ENCODE peak calls at places on chromosomes 1 and 21, in six cellular contexts. Y is aorta; H is activated naive CD4-positive, alpha-beta T cell; M is small intestine; U is progenitor cell of endocrine pancreas; Z is RCC 7860. F is an unnamed sample.

GRCh38 chr1:51548986-51549619 is 30.0 kb upstream of the EPS15 start:
- DNase-seq in M (no peak), Z (no peak), H (no peak), U (no peak), Y (no peak), F (no peak)

GRCh38 chr1:152148051-152148450 is 11.0 kb downstream of the RPTN start:
- DNase-seq in M (no peak), Z (no peak), U (no peak), Y (no peak), H (no peak), F (no peak)

GRCh38 chr21:33036430-33037162 is 10.9 kb downstream of the OLIG2 start:
- DNase-seq in Z (peak; percentile 63), U (no peak), H (no peak), Y (peak; percentile 66), M (peak; percentile 4), F (no peak)

GRCh38 chr1:168674252-168674651 is 54.8 kb downstream of the DPT start:
- DNase-seq in Y (no peak), U (no peak), M (no peak), H (no peak), Z (no peak), F (no peak)

GRCh38 chr1:10217748-10218441 is 7.5 kb downstream of the KIF1B start:
- DNase-seq in U (no peak), Z (peak; percentile 32), H (no peak), Y (no peak), M (no peak), F (no peak)

GRCh38 chr1:248821101-248821500 is 4.6 kb downstream of the SH3BP5L start:
- DNase-seq in H (no peak), Z (peak; percentile 99), U (no peak), M (no peak), Y (peak; percentile 75), F (no peak)

GRCh38 chr1:14655386-14655785 is 56.9 kb downstream of the KAZN start:
- DNase-seq in M (no peak), H (no peak), Y (no peak), U (no peak), Z (no peak), F (no peak)

GRCh38 chr1:202061055-202061454 is 50.7 kb downstream of the ELF3 start:
- DNase-seq in Y (no peak), Z (no peak), M (no peak), U (no peak), H (no peak), F (no peak)

GRCh38 chr1:180131510-180131909 is 23.2 kb upstream of the QSOX1 start:
- DNase-seq in U (no peak), Z (peak; percentile 53), Y (no peak), H (no peak), M (no peak), F (no peak)

GRCh38 chr1:228275435-228276342 is 67.8 kb downstream of the OBSCN start:
- DNase-seq in M (peak; percentile 84), Y (peak; percentile 93), U (peak; percentile 55), H (peak; percentile 27), Z (no peak), F (peak; percentile 79)

GRCh38 chr1:203464226-203464625 is 11.4 kb upstream of the PRELP start:
- DNase-seq in Z (no peak), U (no peak), H (no peak), M (no peak), Y (peak; percentile 76), F (no peak)

GRCh38 chr1:90706437-90707362 is 10.4 kb downstream of the BARHL2 start:
- DNase-seq in Z (no peak), M (no peak), Y (peak; percentile 68), H (no peak), U (peak; percentile 43), F (no peak)

GRCh38 chr1:167905182-167905581 is 8.8 kb downstream of the ADCY10 start:
- DNase-seq in Y (no peak), U (no peak), Z (no peak), M (no peak), H (no peak), F (no peak)

GRCh38 chr1:72397786-72398185 is 115.4 kb upstream of the NEGR1 start:
- DNase-seq in Z (no peak), Y (no peak), U (no peak), M (no peak), H (no peak), F (no peak)

GRCh38 chr1:203263496-203263895 is 34.0 kb upstream of the CHIT1 start:
- DNase-seq in U (no peak), Y (no peak), Z (no peak), H (no peak), M (no peak), F (no peak)

GRCh38 chr1:184770176-184770575 is 15.5 kb upstream of the EDEM3 start:
- DNase-seq in Z (no peak), Y (no peak), M (no peak), H (no peak), U (no peak), F (no peak)

GRCh38 chr1:246647113-246647512 is 77.1 kb upstream of the SCCPDH start:
- DNase-seq in Z (no peak), Y (peak; percentile 55), U (peak; percentile 13), H (no peak), M (peak; percentile 52), F (no peak)

GRCh38 chr1:12658531-12659453 is 14.9 kb downstream of the AADACL4 start:
- DNase-seq in H (peak; percentile 20), Z (peak; percentile 70), Y (peak; percentile 74), M (peak; percentile 86), U (peak; percentile 65), F (peak; percentile 45)

GRCh38 chr1:76759950-76760349 is 107.3 kb upstream of the ST6GALNAC5 start:
- DNase-seq in M (no peak), Z (peak; percentile 34), Y (no peak), H (no peak), U (no peak), F (no peak)

GRCh38 chr1:39762550-39763540 is 8.3 kb downstream of the OXCT2 start:
- DNase-seq in M (no peak), Y (no peak), H (no peak), U (no peak), Z (no peak), F (no peak)

GRCh38 chr21:33514234-33514633 is 22.7 kb upstream of the DNAJC28 start:
- DNase-seq in H (no peak), Z (no peak), U (no peak), M (no peak), Y (no peak), F (no peak)

GRCh38 chr1:55141295-55141893 is 73.8 kb downstream of the USP24 start:
- DNase-seq in Y (no peak), Z (no peak), U (no peak), M (no peak), H (no peak), F (no peak)

GRCh38 chr1:203089651-203090045 is 3.8 kb upstream of the MYOG start:
- DNase-seq in Z (no peak), Y (no peak), M (no peak), H (no peak), U (no peak), F (no peak)

GRCh38 chr21:21187579-21187978 is 189.4 kb downstream of the NCAM2 start:
- DNase-seq in U (no peak), Z (no peak), H (no peak), M (no peak), Y (no peak), F (no peak)

GRCh38 chr1:70401974-70402373 is 9.1 kb upstream of the CTH start:
- DNase-seq in H (no peak), Y (no peak), U (no peak), Z (no peak), M (no peak), F (no peak)

GRCh38 chr1:97348599-97349265 is 572.1 kb downstream of the DPYD start:
- DNase-seq in Z (no peak), Y (no peak), U (no peak), H (no peak), M (no peak), F (no peak)

GRCh38 chr1:247885011-247885410 is 10.4 kb upstream of the OR2W3 start:
- DNase-seq in M (no peak), H (no peak), U (no peak), Z (no peak), Y (no peak), F (no peak)

GRCh38 chr1:67700220-67700619 is 15.2 kb downstream of the GADD45A start:
- DNase-seq in U (no peak), H (no peak), Z (peak; percentile 24), Y (no peak), M (no peak), F (no peak)

GRCh38 chr1:169486281-169486904 is 649 bp upstream of the SLC19A2 start:
- DNase-seq in U (no peak), H (no peak), Z (no peak), M (no peak), Y (no peak), F (no peak)

GRCh38 chr1:41562328-41562727 is 77.8 kb upstream of the EDN2 start:
- DNase-seq in H (no peak), M (no peak), U (no peak), Z (no peak), Y (no peak), F (no peak)

GRCh38 chr21:37240978-37241377 is 26.2 kb downstream of the VPS26C start:
- DNase-seq in H (no peak), M (no peak), Y (no peak), Z (no peak), U (no peak), F (no peak)

GRCh38 chr1:176384841-176385240 is 78.1 kb upstream of the PAPPA2 start:
- DNase-seq in Z (no peak), U (no peak), M (no peak), Y (no peak), H (no peak), F (no peak)

GRCh38 chr1:29849038-29849750 is 612.9 kb downstream of the PTPRU start:
- DNase-seq in Z (peak; percentile 31), M (peak; percentile 26), Y (no peak), H (no peak), U (no peak), F (no peak)

GRCh38 chr1:154895779-154896178 is 25.7 kb upstream of the KCNN3 start:
- DNase-seq in Z (no peak), M (no peak), H (no peak), U (no peak), Y (no peak), F (no peak)

GRCh38 chr1:112358798-112359408 is 37.1 kb upstream of the CTTNBP2NL start:
- DNase-seq in Y (peak; percentile 82), U (peak; percentile 21), M (peak; percentile 49), Z (no peak), H (no peak), F (no peak)

GRCh38 chr21:15015622-15016471 is 49.0 kb downstream of the NRIP1 start:
- DNase-seq in H (no peak), M (no peak), Y (no peak), U (no peak), Z (peak; percentile 76), F (no peak)

F was measured in T-helper 17 cell.